ENCODE peak calls at places on chromosomes 7 and 10, in ten cellular contexts. One of them, this sample, is unnamed.

GRCh38 chr10:122051609-122052385 is 62.8 kb downstream of the TACC2 start:
- DNase-seq in fibroblast of lung: peak
- DNase-seq in transverse colon: peak
- DNase-seq in GM12865: no peak
- DNase-seq in epithelial cell of esophagus: peak
- DNase-seq in neural progenitor cell: peak
- DNase-seq in activated B cell treated with CpG ODN at 0.5 μM for 24 hours: no peak
- DNase-seq in sigmoid colon: peak
- DNase-seq in foreskin fibroblast: peak
- DNase-seq in heart right ventricle: peak
- DNase-seq in this sample: peak

GRCh38 chr7:57071-57470 is 135.3 kb upstream of the FAM20C start:
- DNase-seq in fibroblast of lung: no peak
- DNase-seq in transverse colon: peak
- DNase-seq in GM12865: no peak
- DNase-seq in epithelial cell of esophagus: no peak
- DNase-seq in neural progenitor cell: no peak
- DNase-seq in activated B cell treated with CpG ODN at 0.5 μM for 24 hours: no peak
- DNase-seq in sigmoid colon: peak
- DNase-seq in foreskin fibroblast: no peak
- DNase-seq in heart right ventricle: no peak
- DNase-seq in this sample: peak

GRCh38 chr10:47308775-47309174 is 8.8 kb downstream of the GDF10 start:
- DNase-seq in fibroblast of lung: no peak
- DNase-seq in transverse colon: no peak
- DNase-seq in GM12865: no peak
- DNase-seq in epithelial cell of esophagus: no peak
- DNase-seq in neural progenitor cell: no peak
- DNase-seq in activated B cell treated with CpG ODN at 0.5 μM for 24 hours: no peak
- DNase-seq in sigmoid colon: no peak
- DNase-seq in foreskin fibroblast: no peak
- DNase-seq in heart right ventricle: no peak
- DNase-seq in this sample: no peak

GRCh38 chr7:65832281-65832680 is 40.6 kb upstream of the VKORC1L1 start:
- DNase-seq in fibroblast of lung: peak
- DNase-seq in transverse colon: peak
- DNase-seq in GM12865: no peak
- DNase-seq in epithelial cell of esophagus: peak
- DNase-seq in neural progenitor cell: peak
- DNase-seq in activated B cell treated with CpG ODN at 0.5 μM for 24 hours: no peak
- DNase-seq in sigmoid colon: no peak
- DNase-seq in foreskin fibroblast: peak
- DNase-seq in heart right ventricle: no peak
- DNase-seq in this sample: no peak

GRCh38 chr7:37028909-37029440 is 304.7 kb upstream of the AOAH start:
- DNase-seq in fibroblast of lung: no peak
- DNase-seq in transverse colon: no peak
- DNase-seq in GM12865: no peak
- DNase-seq in epithelial cell of esophagus: no peak
- DNase-seq in neural progenitor cell: no peak
- DNase-seq in activated B cell treated with CpG ODN at 0.5 μM for 24 hours: no peak
- DNase-seq in sigmoid colon: no peak
- DNase-seq in foreskin fibroblast: no peak
- DNase-seq in heart right ventricle: no peak
- DNase-seq in this sample: no peak

GRCh38 chr7:132349085-132349484 is 227.2 kb downstream of the PLXNA4 start:
- DNase-seq in fibroblast of lung: no peak
- DNase-seq in transverse colon: no peak
- DNase-seq in GM12865: no peak
- DNase-seq in epithelial cell of esophagus: no peak
- DNase-seq in neural progenitor cell: no peak
- DNase-seq in activated B cell treated with CpG ODN at 0.5 μM for 24 hours: no peak
- DNase-seq in sigmoid colon: no peak
- DNase-seq in foreskin fibroblast: no peak
- DNase-seq in heart right ventricle: no peak
- DNase-seq in this sample: no peak

GRCh38 chr7:22728416-22729029 is 1.5 kb downstream of the IL6 start:
- DNase-seq in fibroblast of lung: peak
- DNase-seq in transverse colon: no peak
- DNase-seq in GM12865: peak
- DNase-seq in epithelial cell of esophagus: peak
- DNase-seq in neural progenitor cell: peak
- DNase-seq in activated B cell treated with CpG ODN at 0.5 μM for 24 hours: no peak
- DNase-seq in sigmoid colon: no peak
- DNase-seq in foreskin fibroblast: no peak
- DNase-seq in heart right ventricle: no peak
- DNase-seq in this sample: no peak

GRCh38 chr7:80916770-80917681 is 1.8 kb downstream of the SEMA3C start:
- DNase-seq in fibroblast of lung: peak
- DNase-seq in transverse colon: no peak
- DNase-seq in GM12865: no peak
- DNase-seq in epithelial cell of esophagus: peak
- DNase-seq in neural progenitor cell: no peak
- DNase-seq in activated B cell treated with CpG ODN at 0.5 μM for 24 hours: no peak
- DNase-seq in sigmoid colon: no peak
- DNase-seq in foreskin fibroblast: peak
- DNase-seq in heart right ventricle: no peak
- DNase-seq in this sample: no peak

GRCh38 chr7:94296886-94297285 is 97.8 kb upstream of the COL1A2 start:
- DNase-seq in fibroblast of lung: no peak
- DNase-seq in transverse colon: no peak
- DNase-seq in GM12865: no peak
- DNase-seq in epithelial cell of esophagus: no peak
- DNase-seq in neural progenitor cell: no peak
- DNase-seq in activated B cell treated with CpG ODN at 0.5 μM for 24 hours: no peak
- DNase-seq in sigmoid colon: no peak
- DNase-seq in foreskin fibroblast: no peak
- DNase-seq in heart right ventricle: no peak
- DNase-seq in this sample: no peak

GRCh38 chr10:107409517-107409916 is 245.0 kb upstream of the SORCS1 start:
- DNase-seq in fibroblast of lung: peak
- DNase-seq in transverse colon: peak
- DNase-seq in GM12865: peak
- DNase-seq in epithelial cell of esophagus: peak
- DNase-seq in neural progenitor cell: peak
- DNase-seq in activated B cell treated with CpG ODN at 0.5 μM for 24 hours: no peak
- DNase-seq in sigmoid colon: no peak
- DNase-seq in foreskin fibroblast: peak
- DNase-seq in heart right ventricle: no peak
- DNase-seq in this sample: no peak

GRCh38 chr10:125120046-125120710 is 40.2 kb downstream of the CTBP2 start:
- DNase-seq in fibroblast of lung: peak
- DNase-seq in transverse colon: no peak
- DNase-seq in GM12865: no peak
- DNase-seq in epithelial cell of esophagus: no peak
- DNase-seq in neural progenitor cell: no peak
- DNase-seq in activated B cell treated with CpG ODN at 0.5 μM for 24 hours: no peak
- DNase-seq in sigmoid colon: peak
- DNase-seq in foreskin fibroblast: no peak
- DNase-seq in heart right ventricle: no peak
- DNase-seq in this sample: no peak

GRCh38 chr10:94320285-94320914 is 42.3 kb downstream of the NOC3L start:
- DNase-seq in fibroblast of lung: peak
- DNase-seq in transverse colon: peak
- DNase-seq in GM12865: peak
- DNase-seq in epithelial cell of esophagus: peak
- DNase-seq in neural progenitor cell: peak
- DNase-seq in activated B cell treated with CpG ODN at 0.5 μM for 24 hours: peak
- DNase-seq in sigmoid colon: peak
- DNase-seq in foreskin fibroblast: peak
- DNase-seq in heart right ventricle: peak
- DNase-seq in this sample: peak

GRCh38 chr10:33329178-33329577 is 5.3 kb downstream of the NRP1 start:
- DNase-seq in fibroblast of lung: no peak
- DNase-seq in transverse colon: no peak
- DNase-seq in GM12865: no peak
- DNase-seq in epithelial cell of esophagus: no peak
- DNase-seq in neural progenitor cell: no peak
- DNase-seq in activated B cell treated with CpG ODN at 0.5 μM for 24 hours: no peak
- DNase-seq in sigmoid colon: no peak
- DNase-seq in foreskin fibroblast: no peak
- DNase-seq in heart right ventricle: no peak
- DNase-seq in this sample: no peak

GRCh38 chr7:75915416-75916156 is 631 bp downstream of the POR start:
- DNase-seq in fibroblast of lung: peak
- DNase-seq in transverse colon: peak
- DNase-seq in GM12865: peak
- DNase-seq in epithelial cell of esophagus: peak
- DNase-seq in neural progenitor cell: peak
- DNase-seq in activated B cell treated with CpG ODN at 0.5 μM for 24 hours: peak
- DNase-seq in sigmoid colon: peak
- DNase-seq in foreskin fibroblast: no peak
- DNase-seq in heart right ventricle: peak
- DNase-seq in this sample: peak

DNA sequence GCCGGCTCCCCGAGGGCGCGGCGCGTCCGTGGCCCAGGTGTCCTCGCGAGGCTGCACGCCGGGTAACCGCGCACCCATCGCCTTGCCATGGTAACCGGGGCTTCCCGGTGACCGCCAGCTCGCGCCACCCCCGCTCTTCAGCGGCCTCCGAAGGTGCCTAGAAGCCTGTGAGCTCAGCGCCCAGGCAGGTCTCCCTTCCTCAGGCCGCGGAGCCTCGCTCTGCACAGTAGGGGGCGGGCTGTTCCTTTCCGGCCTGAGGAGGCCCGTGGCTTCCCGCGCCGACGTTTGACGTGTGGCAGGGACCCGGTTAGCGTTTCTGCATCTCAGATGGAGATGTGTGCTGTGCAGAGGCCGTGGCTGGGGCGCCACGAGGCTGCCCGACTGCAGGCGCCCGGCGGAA is 117.1 kb downstream of the DYNC2I1 start:
- DNase-seq in fibroblast of lung: no peak
- DNase-seq in transverse colon: peak
- DNase-seq in GM12865: no peak
- DNase-seq in epithelial cell of esophagus: no peak
- DNase-seq in neural progenitor cell: peak
- DNase-seq in activated B cell treated with CpG ODN at 0.5 μM for 24 hours: no peak
- DNase-seq in sigmoid colon: no peak
- DNase-seq in foreskin fibroblast: no peak
- DNase-seq in heart right ventricle: no peak
- DNase-seq in this sample: no peak
- TF ChIP-seq CTCF in fibroblast of lung: no peak
- TF ChIP-seq CTCF in transverse colon: peak
- TF ChIP-seq CTCF in GM12865: no peak
- TF ChIP-seq CTCF in epithelial cell of esophagus: no peak
- TF ChIP-seq CTCF in neural progenitor cell: peak
- TF ChIP-seq CTCF in activated B cell treated with CpG ODN at 0.5 μM for 24 hours: no peak
- TF ChIP-seq CTCF in sigmoid colon: no peak
- TF ChIP-seq CTCF in foreskin fibroblast: no peak
- TF ChIP-seq CTCF in heart right ventricle: peak
- TF ChIP-seq CTCF in this sample: no peak

GRCh38 chr10:15216700-15217099 is 48.2 kb upstream of the NMT2 start:
- DNase-seq in fibroblast of lung: no peak
- DNase-seq in transverse colon: no peak
- DNase-seq in GM12865: no peak
- DNase-seq in epithelial cell of esophagus: no peak
- DNase-seq in neural progenitor cell: no peak
- DNase-seq in activated B cell treated with CpG ODN at 0.5 μM for 24 hours: no peak
- DNase-seq in sigmoid colon: no peak
- DNase-seq in foreskin fibroblast: no peak
- DNase-seq in heart right ventricle: no peak
- DNase-seq in this sample: no peak

GRCh38 chr10:15210521-15210920 is 42.0 kb upstream of the NMT2 start:
- DNase-seq in fibroblast of lung: no peak
- DNase-seq in transverse colon: no peak
- DNase-seq in GM12865: no peak
- DNase-seq in epithelial cell of esophagus: no peak
- DNase-seq in neural progenitor cell: no peak
- DNase-seq in activated B cell treated with CpG ODN at 0.5 μM for 24 hours: no peak
- DNase-seq in sigmoid colon: no peak
- DNase-seq in foreskin fibroblast: no peak
- DNase-seq in heart right ventricle: no peak
- DNase-seq in this sample: no peak

GRCh38 chr10:15211464-15211979 is 43.0 kb upstream of the NMT2 start:
- DNase-seq in fibroblast of lung: peak
- DNase-seq in transverse colon: no peak
- DNase-seq in GM12865: no peak
- DNase-seq in epithelial cell of esophagus: peak
- DNase-seq in neural progenitor cell: no peak
- DNase-seq in activated B cell treated with CpG ODN at 0.5 μM for 24 hours: no peak
- DNase-seq in sigmoid colon: no peak
- DNase-seq in foreskin fibroblast: peak
- DNase-seq in heart right ventricle: no peak
- DNase-seq in this sample: no peak

GRCh38 chr10:15213461-15213861 is 45.0 kb upstream of the NMT2 start:
- DNase-seq in fibroblast of lung: no peak
- DNase-seq in transverse colon: no peak
- DNase-seq in GM12865: no peak
- DNase-seq in epithelial cell of esophagus: no peak
- DNase-seq in neural progenitor cell: no peak
- DNase-seq in activated B cell treated with CpG ODN at 0.5 μM for 24 hours: no peak
- DNase-seq in sigmoid colon: no peak
- DNase-seq in foreskin fibroblast: no peak
- DNase-seq in heart right ventricle: no peak
- DNase-seq in this sample: no peak

GRCh38 chr10:15214237-15214636 is 45.7 kb upstream of the NMT2 start:
- DNase-seq in fibroblast of lung: no peak
- DNase-seq in transverse colon: no peak
- DNase-seq in GM12865: no peak
- DNase-seq in epithelial cell of esophagus: no peak
- DNase-seq in neural progenitor cell: no peak
- DNase-seq in activated B cell treated with CpG ODN at 0.5 μM for 24 hours: no peak
- DNase-seq in sigmoid colon: no peak
- DNase-seq in foreskin fibroblast: no peak
- DNase-seq in heart right ventricle: no peak
- DNase-seq in this sample: no peak
- TF ChIP-seq CTCF in fibroblast of lung: no peak
- TF ChIP-seq CTCF in transverse colon: no peak
- TF ChIP-seq CTCF in GM12865: no peak
- TF ChIP-seq CTCF in epithelial cell of esophagus: no peak
- TF ChIP-seq CTCF in neural progenitor cell: no peak
- TF ChIP-seq CTCF in activated B cell treated with CpG ODN at 0.5 μM for 24 hours: no peak
- TF ChIP-seq CTCF in sigmoid colon: no peak
- TF ChIP-seq CTCF in foreskin fibroblast: no peak
- TF ChIP-seq CTCF in heart right ventricle: no peak
- TF ChIP-seq CTCF in this sample: no peak

DNA sequence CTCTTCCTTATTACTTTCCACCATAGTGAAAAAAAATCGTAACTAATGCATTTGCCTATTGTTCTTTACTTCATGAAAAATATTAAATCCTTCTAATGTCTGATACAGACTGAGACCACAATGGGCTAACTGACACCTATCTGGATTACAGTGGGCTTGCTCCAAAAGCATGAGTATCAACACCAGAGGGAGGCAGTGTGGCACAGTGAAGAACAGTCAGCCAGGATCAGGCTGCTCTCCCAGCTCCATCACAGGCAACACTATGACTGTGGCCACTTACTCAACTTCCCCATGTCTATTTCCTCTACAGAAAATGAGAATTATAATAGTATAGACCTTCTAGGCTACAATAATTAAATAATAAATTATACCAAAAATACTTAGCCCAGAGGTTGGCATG is 97.2 kb downstream of the SLC25A13 start:
- DNase-seq in fibroblast of lung: no peak
- DNase-seq in transverse colon: no peak
- DNase-seq in GM12865: no peak
- DNase-seq in epithelial cell of esophagus: peak
- DNase-seq in neural progenitor cell: peak
- DNase-seq in activated B cell treated with CpG ODN at 0.5 μM for 24 hours: no peak
- DNase-seq in sigmoid colon: no peak
- DNase-seq in foreskin fibroblast: no peak
- DNase-seq in heart right ventricle: no peak
- DNase-seq in this sample: no peak
- TF ChIP-seq CTCF in fibroblast of lung: peak
- TF ChIP-seq CTCF in transverse colon: no peak
- TF ChIP-seq CTCF in GM12865: no peak
- TF ChIP-seq CTCF in epithelial cell of esophagus: no peak
- TF ChIP-seq CTCF in neural progenitor cell: peak
- TF ChIP-seq CTCF in activated B cell treated with CpG ODN at 0.5 μM for 24 hours: no peak
- TF ChIP-seq CTCF in sigmoid colon: no peak
- TF ChIP-seq CTCF in foreskin fibroblast: no peak
- TF ChIP-seq CTCF in heart right ventricle: peak
- TF ChIP-seq CTCF in this sample: no peak

GRCh38 chr7:141220263-141220662 is 146.4 kb downstream of the TMEM178B start:
- DNase-seq in fibroblast of lung: peak
- DNase-seq in transverse colon: no peak
- DNase-seq in GM12865: peak
- DNase-seq in epithelial cell of esophagus: no peak
- DNase-seq in neural progenitor cell: peak
- DNase-seq in activated B cell treated with CpG ODN at 0.5 μM for 24 hours: no peak
- DNase-seq in sigmoid colon: no peak
- DNase-seq in foreskin fibroblast: no peak
- DNase-seq in heart right ventricle: no peak
- DNase-seq in this sample: no peak
- TF ChIP-seq CTCF in fibroblast of lung: peak
- TF ChIP-seq CTCF in transverse colon: no peak
- TF ChIP-seq CTCF in GM12865: peak
- TF ChIP-seq CTCF in epithelial cell of esophagus: no peak
- TF ChIP-seq CTCF in neural progenitor cell: peak
- TF ChIP-seq CTCF in activated B cell treated with CpG ODN at 0.5 μM for 24 hours: no peak
- TF ChIP-seq CTCF in sigmoid colon: no peak
- TF ChIP-seq CTCF in foreskin fibroblast: no peak
- TF ChIP-seq CTCF in heart right ventricle: peak
- TF ChIP-seq CTCF in this sample: no peak